ENCODE peak calls at places on chromosomes 5 and 9, in nine cellular contexts. E is heart left ventricle; R is PC-3; T is GM23338; O is stomach; Z is aorta; U is CD4-positive, alpha-beta memory T cell; N is transverse colon; A is thoracic aorta. S is an unnamed sample.

GRCh38 chr9:125172351-125172750 is 17.3 kb downstream of the PPP6C start:
- DNase-seq in R (no peak), N (no peak), Z (peak), U (no peak), T (no peak), A (no peak), O (no peak), E (no peak), S (no peak)

GRCh38 chr9:110980261-110980660 is 58.0 kb downstream of the LPAR1 start:
- DNase-seq in U (no peak), O (no peak), Z (no peak), T (no peak), N (no peak), R (no peak), A (no peak), E (no peak), S (no peak)

GRCh38 chr5:110439280-110439679 is 287.2 kb downstream of the TMEM232 start:
- DNase-seq in R (no peak), Z (no peak), T (no peak), U (no peak), O (no peak), N (no peak), A (no peak), E (no peak), S (no peak)

GRCh38 chr5:159510282-159510681 is 180.0 kb upstream of the IL12B start:
- DNase-seq in A (no peak), N (peak), O (no peak), Z (peak), T (peak), U (no peak), E (peak), R (peak), S (no peak)

GRCh38 chr5:80937591-80937990 is 22.6 kb upstream of the RASGRF2 start:
- DNase-seq in O (no peak), Z (no peak), N (no peak), E (no peak), U (no peak), R (peak), T (no peak), A (no peak), S (no peak)

GRCh38 chr9:114307323-114308250 is 15.3 kb upstream of the ORM1 start:
- DNase-seq in Z (no peak), A (no peak), R (no peak), T (no peak), E (no peak), O (peak), U (no peak), N (no peak), S (peak)

GRCh38 chr9:8643464-8643863 is 843.9 kb upstream of the DMAC1 start:
- DNase-seq in Z (no peak), R (no peak), O (no peak), N (no peak), E (no peak), U (no peak), T (no peak), A (no peak), S (no peak)

GRCh38 chr5:178382689-178383276 is 150.2 kb upstream of the PHYKPL start:
- DNase-seq in T (no peak), Z (peak), U (no peak), E (no peak), R (no peak), A (no peak), O (no peak), N (no peak), S (no peak)

GRCh38 chr9:3828495-3828894 is 302.7 kb upstream of the RFX3 start:
- DNase-seq in O (no peak), N (no peak), E (no peak), T (no peak), Z (no peak), U (no peak), A (no peak), R (peak), S (no peak)

GRCh38 chr9:111900081-111900805 is 3.6 kb downstream of the UGCG start:
- DNase-seq in R (no peak), Z (no peak), A (no peak), E (no peak), U (no peak), N (no peak), T (no peak), O (no peak), S (no peak)

GRCh38 chr9:26947736-26948135 is 694 bp upstream of the PLAA start:
- DNase-seq in U (no peak), N (no peak), A (no peak), T (peak), R (no peak), E (no peak), Z (no peak), O (no peak), S (no peak)

GRCh38 chr9:92094655-92095054 is 20.6 kb downstream of the SPTLC1 start:
- DNase-seq in O (no peak), A (no peak), N (no peak), T (peak), Z (no peak), U (no peak), E (no peak), R (peak), S (no peak)

GRCh38 chr5:81609810-81610375 is 141.0 kb downstream of the SSBP2 start:
- DNase-seq in A (no peak), T (peak), U (no peak), E (no peak), R (no peak), N (no peak), Z (no peak), O (no peak), S (no peak)

GRCh38 chr9:113343732-113344231 is 3.7 kb upstream of the WDR31 start:
- DNase-seq in U (no peak), T (no peak), O (peak), Z (peak), N (peak), A (peak), R (no peak), E (peak), S (peak)

GRCh38 chr9:6931913-6932312 is 174.1 kb downstream of the KDM4C start:
- DNase-seq in U (no peak), O (peak), T (no peak), A (no peak), R (peak), E (peak), Z (peak), N (peak), S (no peak)

GRCh38 chr5:56361398-56361797 is 128.3 kb upstream of the ANKRD55 start:
- DNase-seq in O (no peak), A (no peak), U (no peak), N (no peak), Z (no peak), R (no peak), E (no peak), T (no peak), S (no peak)

GRCh38 chr5:119435436-119436132 is 16.7 kb upstream of the HSD17B4 start:
- DNase-seq in Z (peak), N (peak), E (peak), A (no peak), T (peak), R (peak), O (peak), U (peak), S (no peak)

GRCh38 chr9:133144887-133145466 is 18.7 kb downstream of the GBGT1 start:
- DNase-seq in T (no peak), E (no peak), U (no peak), R (no peak), O (no peak), A (no peak), N (peak), Z (no peak), S (no peak)

GRCh38 chr9:133148351-133149129 is 15.2 kb downstream of the GBGT1 start:
- DNase-seq in U (peak), R (no peak), Z (peak), E (peak), T (peak), N (peak), O (peak), A (no peak), S (no peak)

GRCh38 chr9:133149130-133150015 is 14.3 kb downstream of the GBGT1 start:
- DNase-seq in O (peak), T (peak), E (peak), U (peak), Z (peak), A (peak), N (peak), R (peak), S (peak)

GRCh38 chr9:133147412-133148271 is 16.1 kb downstream of the GBGT1 start:
- DNase-seq in E (peak), N (peak), A (no peak), R (peak), U (peak), Z (peak), O (peak), T (peak), S (no peak)

GRCh38 chr9:133146746-133147411 is 16.8 kb downstream of the GBGT1 start:
- DNase-seq in N (no peak), E (no peak), T (no peak), A (no peak), R (no peak), Z (no peak), U (no peak), O (no peak), S (no peak)
- H3K4me3 ChIP-seq in N (no peak), E (no peak), T (no peak), A (peak), R (peak), Z (no peak), U (no peak), O (peak), S (no peak)

GRCh38 chr5:54774281-54775171 is 210.9 kb downstream of the ESM1 start:
- DNase-seq in Z (peak), T (peak), U (no peak), N (peak), A (peak), E (peak), R (no peak), O (peak), S (peak)

DNA sequence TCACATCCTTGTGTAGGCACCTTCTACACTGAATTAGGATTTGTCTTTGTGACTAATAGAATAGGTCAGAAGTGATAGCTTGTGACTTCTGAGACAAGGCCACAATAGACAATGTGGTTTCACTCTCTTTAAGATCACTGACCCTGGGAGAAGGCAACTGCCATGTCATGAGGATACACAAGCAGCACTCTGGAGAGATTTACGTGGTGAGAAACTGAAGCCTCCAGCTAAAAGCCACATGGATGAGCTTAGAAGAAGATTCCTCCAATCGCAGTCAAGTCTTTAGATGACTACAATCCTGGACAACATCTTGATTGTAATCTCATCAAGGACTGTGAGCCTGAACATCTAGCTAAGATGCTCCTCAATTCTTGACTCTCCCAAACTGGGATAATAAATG is 206.6 kb downstream of the ESM1 start:
- DNase-seq in A (no peak), N (no peak), R (no peak), E (no peak), T (no peak), U (no peak), Z (no peak), O (no peak), S (no peak)
- H3K27ac ChIP-seq in A (no peak), N (no peak), R (no peak), E (no peak), T (no peak), U (no peak), Z (no peak), O (no peak), S (no peak)

GRCh38 chr5:11902304-11902703 is 1.9 kb downstream of the CTNND2 start:
- DNase-seq in Z (no peak), A (no peak), E (no peak), O (no peak), T (no peak), N (no peak), U (no peak), R (no peak), S (no peak)
- H3K4me3 ChIP-seq in Z (no peak), A (no peak), E (peak), O (no peak), T (peak), N (no peak), U (no peak), R (no peak), S (no peak)

DNA sequence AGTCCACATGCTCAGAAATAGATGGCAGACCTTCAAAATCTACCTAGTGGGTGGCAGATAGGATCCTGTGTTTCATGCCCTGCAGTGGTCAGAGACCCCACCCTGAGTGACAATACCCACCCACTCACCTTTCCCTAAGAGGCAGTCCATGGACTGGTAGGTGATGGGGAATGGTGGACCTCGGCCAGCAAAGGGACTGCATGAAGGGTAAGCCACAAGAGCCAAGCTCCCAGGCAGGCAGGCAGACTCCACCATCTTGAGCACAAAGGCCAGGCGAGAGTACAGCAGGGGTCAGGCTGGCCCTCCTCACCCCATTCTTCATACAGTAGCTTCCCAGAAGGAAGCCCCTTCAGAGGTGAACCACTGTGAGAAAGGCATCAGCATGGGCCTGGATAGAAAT is 78.4 kb downstream of the SYK start:
- DNase-seq in T (no peak), R (no peak), N (no peak), E (no peak), A (no peak), O (no peak), U (no peak), Z (no peak), S (no peak)
- H3K27ac ChIP-seq in T (no peak), R (no peak), N (no peak), E (no peak), A (no peak), O (no peak), U (no peak), Z (no peak), S (no peak)

DNA sequence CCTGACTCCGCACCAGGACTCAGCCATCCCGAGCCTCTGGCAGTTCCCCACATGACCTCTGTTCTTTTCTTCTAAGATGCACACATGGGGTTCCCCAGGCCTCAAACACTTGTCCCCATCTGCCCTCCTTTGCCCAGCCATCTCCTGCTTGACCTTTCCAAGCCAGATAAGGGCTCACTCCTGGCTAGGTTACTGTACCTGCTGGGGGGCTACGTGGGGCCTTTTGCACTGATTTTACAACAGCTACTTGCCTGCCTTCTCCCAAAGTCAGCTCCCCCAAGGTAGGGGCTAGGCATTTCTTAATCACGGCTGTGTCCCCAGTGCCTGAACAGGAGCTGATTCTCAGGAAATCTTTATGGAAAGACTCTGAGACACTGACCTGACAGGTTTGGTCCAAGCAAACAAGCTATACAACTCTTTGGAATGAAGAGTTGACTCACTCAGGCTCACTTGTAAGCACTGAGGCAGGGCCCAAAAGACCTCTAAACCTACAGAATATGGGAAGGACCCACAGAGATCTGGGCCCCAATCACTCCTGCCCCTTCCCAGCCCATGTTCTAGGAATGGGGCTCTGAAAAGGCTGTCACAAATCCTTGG is 2.5 kb downstream of the MACROH2A1 start:
- DNase-seq in O (no peak), T (no peak), R (peak), A (no peak), N (no peak), Z (no peak), U (no peak), E (no peak), S (no peak)
- H3K4me3 ChIP-seq in O (no peak), T (no peak), R (peak), A (no peak), N (no peak), Z (no peak), U (no peak), E (no peak), S (no peak)

GRCh38 chr5:150512368-150512747 is 4.4 kb downstream of the NDST1 start:
- DNase-seq in R (no peak), A (no peak), O (peak), T (no peak), N (peak), Z (no peak), U (no peak), E (no peak), S (no peak)

GRCh38 chr5:150516011-150516410 is 8.1 kb downstream of the NDST1 start:
- DNase-seq in E (peak), Z (peak), R (no peak), T (no peak), O (peak), N (no peak), A (no peak), U (no peak), S (no peak)

GRCh38 chr5:150515446-150515845 is 7.5 kb downstream of the NDST1 start:
- DNase-seq in A (peak), T (no peak), R (no peak), Z (peak), E (no peak), O (no peak), U (no peak), N (no peak), S (peak)

GRCh38 chr5:150513375-150514309 is 5.7 kb downstream of the NDST1 start:
- DNase-seq in Z (no peak), A (no peak), R (no peak), U (no peak), O (no peak), T (peak), N (no peak), E (no peak), S (no peak)

GRCh38 chr5:150514708-150515211 is 6.8 kb downstream of the NDST1 start:
- DNase-seq in R (peak), E (no peak), N (no peak), A (no peak), U (no peak), Z (no peak), O (peak), T (no peak), S (no peak)
- H3K27ac ChIP-seq in R (peak), E (peak), N (peak), A (peak), U (no peak), Z (no peak), O (peak), T (no peak), S (peak)

GRCh38 chr5:114434396-114435219 is 72.7 kb downstream of the KCNN2 start:
- DNase-seq in T (no peak), N (no peak), O (no peak), Z (no peak), R (no peak), E (no peak), U (no peak), A (no peak), S (no peak)

GRCh38 chr5:114435220-114435481 is 73.3 kb downstream of the KCNN2 start:
- DNase-seq in T (no peak), R (no peak), E (no peak), U (no peak), A (no peak), Z (no peak), N (no peak), O (no peak), S (no peak)

GRCh38 chr5:114430532-114430931 is 68.7 kb downstream of the KCNN2 start:
- DNase-seq in Z (no peak), E (no peak), A (no peak), N (no peak), R (no peak), U (no peak), T (no peak), O (no peak), S (no peak)

GRCh38 chr5:114438471-114438870 is 76.6 kb downstream of the KCNN2 start:
- DNase-seq in U (no peak), R (no peak), O (no peak), N (no peak), T (peak), A (no peak), Z (no peak), E (no peak), S (no peak)

DNA sequence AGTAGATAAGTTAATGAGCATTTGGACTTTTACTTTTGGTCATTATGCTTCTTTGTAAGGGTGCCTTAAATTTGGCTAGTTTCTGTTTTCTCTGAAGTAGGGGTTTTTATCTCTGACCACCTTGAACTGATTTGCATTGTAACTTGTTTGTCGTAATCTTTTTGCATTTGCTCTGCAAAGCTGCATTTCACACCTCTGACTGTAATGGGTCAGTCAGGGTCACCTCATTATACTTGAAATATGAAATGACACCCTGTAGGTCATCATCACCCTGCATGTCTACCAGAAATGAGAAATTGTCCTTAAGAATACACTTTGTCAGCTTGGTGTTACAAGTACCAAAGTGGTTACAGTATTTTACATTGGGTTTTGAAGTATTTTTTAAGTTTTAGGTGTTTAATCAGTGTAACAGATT is 74.0 kb downstream of the KCNN2 start:
- DNase-seq in Z (no peak), T (no peak), A (no peak), N (no peak), R (no peak), U (no peak), E (no peak), O (no peak), S (no peak)
- H3K4me3 ChIP-seq in Z (no peak), T (no peak), A (no peak), N (no peak), R (no peak), U (no peak), E (no peak), O (no peak), S (no peak)

GRCh38 chr5:143770430-143770829 is 41.5 kb upstream of the HMHB1 start:
- DNase-seq in T (no peak), A (no peak), E (no peak), N (no peak), U (no peak), Z (no peak), R (no peak), O (no peak), S (no peak)

GRCh38 chr5:143772621-143773020 is 39.3 kb upstream of the HMHB1 start:
- DNase-seq in E (no peak), T (no peak), A (no peak), O (no peak), Z (no peak), N (no peak), R (no peak), U (no peak), S (no peak)

GRCh38 chr5:143775258-143775657 is 36.7 kb upstream of the HMHB1 start:
- DNase-seq in N (no peak), E (no peak), T (no peak), A (no peak), U (no peak), R (peak), Z (no peak), O (no peak), S (no peak)

GRCh38 chr5:143767162-143767561 is 44.8 kb upstream of the HMHB1 start:
- DNase-seq in Z (no peak), E (no peak), U (no peak), A (no peak), N (no peak), R (no peak), T (no peak), O (no peak), S (no peak)

DNA sequence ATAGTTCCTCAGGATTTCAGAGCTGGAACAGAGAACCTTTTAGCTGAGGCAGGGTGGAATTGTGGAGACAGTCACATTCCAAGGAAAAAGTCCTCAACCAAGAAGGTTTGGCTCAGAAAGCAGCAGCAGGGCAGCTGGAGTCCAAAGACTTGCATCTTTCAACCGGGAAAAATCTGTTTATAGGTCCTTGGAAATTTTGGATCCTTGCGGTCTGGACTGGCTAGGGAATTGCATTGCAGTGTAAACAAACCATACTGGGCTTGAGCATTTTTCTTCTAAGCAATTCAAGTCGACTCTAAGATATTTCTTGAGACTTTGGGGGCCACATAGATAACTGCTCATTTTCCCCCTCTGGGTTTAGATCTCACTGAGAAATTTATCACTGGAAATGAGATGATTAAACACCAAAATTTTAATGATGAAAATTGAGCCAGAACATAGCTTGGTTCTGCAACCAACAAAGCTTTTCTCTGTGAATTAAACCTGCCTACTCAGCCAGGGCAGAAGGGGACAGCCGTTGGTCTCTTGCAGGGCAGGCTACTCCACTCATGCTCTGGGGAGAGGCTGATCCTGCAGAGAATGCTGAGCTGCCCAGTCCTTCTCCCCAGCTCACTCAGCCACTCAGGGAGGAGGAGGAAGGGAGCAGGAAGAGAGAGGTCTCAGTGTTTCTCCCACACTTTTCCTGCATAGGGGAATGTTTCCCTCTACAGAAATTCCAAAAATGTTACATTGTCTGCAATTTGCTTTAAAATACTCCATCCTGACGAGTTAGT is 40.5 kb upstream of the HMHB1 start:
- DNase-seq in T (no peak), R (no peak), Z (no peak), E (no peak), O (no peak), U (no peak), A (no peak), N (no peak), S (no peak)
- H3K27ac ChIP-seq in T (no peak), R (no peak), Z (no peak), E (no peak), O (no peak), U (no peak), A (no peak), N (no peak), S (no peak)

S was measured in coronary artery.